ENCODE peak calls at places on chromosomes 3 and 15, in eight cellular contexts. S is mammary epithelial cell, M is IMR-90, B is heart right ventricle, V is body of pancreas, Y is fibroblast of pulmonary artery, C is sigmoid colon, E is uterus. G is an unnamed sample.

GRCh38 chr3:112640333-112640863 is 545 bp downstream of the CCDC80 start:
- DNase-seq in M (peak), B (no peak), V (no peak), E (peak), C (peak), Y (peak), S (no peak), G (no peak)

GRCh38 chr3:97712919-97713318 is 51.6 kb upstream of the ARL6 start:
- DNase-seq in B (no peak), C (no peak), V (no peak), S (no peak), M (no peak), Y (no peak), E (no peak), G (no peak)

GRCh38 chr15:90851945-90852344 is 16.4 kb upstream of the FURIN start:
- DNase-seq in C (no peak), Y (no peak), V (no peak), S (no peak), B (no peak), M (no peak), E (no peak), G (no peak)

GRCh38 chr3:188169826-188170455 is 16.0 kb downstream of the LPP start:
- DNase-seq in V (no peak), Y (peak), S (no peak), M (no peak), B (no peak), E (peak), C (peak), G (no peak)

GRCh38 chr3:31105011-31105410 is 210.6 kb upstream of the GADL1 start:
- DNase-seq in E (no peak), B (no peak), Y (no peak), V (no peak), M (no peak), C (no peak), S (peak), G (no peak)

GRCh38 chr3:138941259-138941885 is 5.6 kb downstream of the FOXL2 start:
- DNase-seq in M (peak), S (no peak), V (no peak), Y (peak), E (no peak), C (no peak), B (no peak), G (no peak)

GRCh38 chr15:62972814-62973213 is 69.7 kb upstream of the TPM1 start:
- DNase-seq in V (no peak), M (peak), E (no peak), B (no peak), Y (peak), C (no peak), S (peak), G (no peak)

GRCh38 chr15:43105077-43105769 is 615 bp downstream of the UBR1 start:
- DNase-seq in S (peak), Y (peak), E (no peak), V (peak), B (no peak), M (peak), C (no peak), G (no peak)

GRCh38 chr3:73801444-73801843 is 176.7 kb upstream of the PDZRN3 start:
- DNase-seq in M (peak), C (no peak), Y (no peak), E (no peak), S (no peak), B (no peak), V (no peak), G (no peak)

GRCh38 chr3:189584609-189585008 is 46.6 kb upstream of the TP63 start:
- DNase-seq in V (no peak), Y (no peak), S (peak), C (no peak), M (no peak), E (no peak), B (no peak), G (no peak)

GRCh38 chr15:70271422-70272088 is 173.8 kb upstream of the TLE3 start:
- DNase-seq in M (peak), C (peak), S (peak), B (no peak), E (no peak), V (no peak), Y (peak), G (peak)

GRCh38 chr3:140922634-140923033 is 19.0 kb upstream of the SLC25A36 start:
- DNase-seq in E (no peak), Y (peak), B (no peak), C (no peak), V (no peak), S (no peak), M (peak), G (no peak)

GRCh38 chr15:67048281-67049279 is 16.8 kb upstream of the SMAD3 start:
- DNase-seq in E (peak), B (no peak), Y (peak), M (peak), S (peak), V (peak), C (peak), G (peak)

GRCh38 chr15:88385078-88385700 is 82.0 kb downstream of the MRPL46 start:
- DNase-seq in S (peak), C (no peak), M (peak), B (no peak), V (no peak), Y (no peak), E (no peak), G (no peak)

GRCh38 chr3:100603449-100603848 is 6.0 kb upstream of the ADGRG7 start:
- DNase-seq in S (peak), C (no peak), M (peak), V (no peak), E (no peak), B (no peak), Y (peak), G (no peak)

GRCh38 chr15:47203993-47204392 is 513.3 kb upstream of the SEMA6D start:
- DNase-seq in E (no peak), V (no peak), M (no peak), S (no peak), B (no peak), C (no peak), Y (no peak), G (no peak)

GRCh38 chr3:157248590-157249425 is 88.9 kb upstream of the CCNL1 start:
- DNase-seq in B (peak), V (peak), E (no peak), S (peak), Y (peak), C (no peak), M (peak), G (peak)

GRCh38 chr3:34183581-34184313 is 385.3 kb downstream of the PDCD6IP start:
- DNase-seq in V (no peak), E (no peak), C (no peak), S (no peak), Y (no peak), M (no peak), B (no peak), G (no peak)

GRCh38 chr3:157369712-157370447 is 66.8 kb upstream of the PTX3 start:
- DNase-seq in V (peak), C (no peak), M (no peak), S (no peak), E (no peak), B (no peak), Y (peak), G (peak)

GRCh38 chr3:100041328-100041749 is 73.0 kb downstream of the FILIP1L start:
- DNase-seq in M (peak), V (no peak), S (peak), E (no peak), B (no peak), C (no peak), Y (peak), G (peak)

GRCh38 chr3:58175429-58176184 is 35.2 kb downstream of the DNASE1L3 start:
- DNase-seq in B (no peak), Y (peak), S (no peak), V (peak), E (no peak), M (peak), C (peak), G (no peak)

GRCh38 chr3:114356084-114357009 is 62.5 kb downstream of the TIGIT start:
- DNase-seq in S (no peak), M (no peak), V (no peak), E (no peak), C (no peak), B (no peak), Y (no peak), G (no peak)

GRCh38 chr15:66764067-66764428 is 62.0 kb downstream of the SMAD6 start:
- DNase-seq in B (no peak), Y (no peak), V (no peak), E (no peak), S (no peak), M (no peak), C (no peak), G (no peak)

GRCh38 chr3:165817160-165817709 is 20.0 kb downstream of the BCHE start:
- DNase-seq in B (no peak), V (no peak), E (no peak), C (no peak), S (no peak), M (no peak), Y (peak), G (no peak)

GRCh38 chr3:104594491-104594890 is 772.2 kb upstream of the ALCAM start:
- DNase-seq in S (no peak), M (no peak), C (no peak), Y (no peak), E (no peak), V (no peak), B (no peak), G (no peak)

GRCh38 chr3:104598848-104599501 is 767.7 kb upstream of the ALCAM start:
- DNase-seq in B (no peak), E (no peak), V (peak), C (no peak), Y (no peak), M (no peak), S (peak), G (no peak)

GRCh38 chr3:104596054-104596453 is 770.7 kb upstream of the ALCAM start:
- DNase-seq in Y (no peak), V (no peak), C (no peak), B (no peak), E (no peak), M (peak), S (no peak), G (no peak)

GRCh38 chr3:104596551-104596950 is 770.2 kb upstream of the ALCAM start:
- DNase-seq in C (no peak), B (no peak), Y (peak), S (peak), M (peak), V (no peak), E (no peak), G (no peak)
- TF ChIP-seq CTCF in C (no peak), B (peak), Y (peak), S (peak), M (peak), V (no peak), E (no peak), G (peak)

GRCh38 chr3:13014755-13015285 is 58.4 kb downstream of the IQSEC1 start:
- DNase-seq in C (peak), E (no peak), B (no peak), M (no peak), S (no peak), V (no peak), Y (no peak), G (no peak)
- H3K4me3 ChIP-seq in C (peak), E (no peak), B (no peak), M (no peak), S (no peak), V (no peak), Y (no peak), G (no peak)

GRCh38 chr3:159763466-159764210 is 225.0 kb upstream of the IL12A start:
- DNase-seq in C (peak), M (peak), E (peak), V (peak), B (peak), S (peak), Y (peak), G (no peak)
- TF ChIP-seq CTCF in C (peak), M (no peak), E (peak), V (peak), B (peak), S (no peak), Y (no peak), G (no peak)

GRCh38 chr15:98884894-98885293 is 122.7 kb downstream of the PGPEP1L start:
- DNase-seq in B (no peak), M (no peak), S (no peak), E (no peak), V (no peak), Y (no peak), C (no peak), G (no peak)
- H3K4me3 ChIP-seq in B (no peak), M (no peak), S (no peak), E (no peak), V (no peak), Y (no peak), C (no peak), G (no peak)

DNA sequence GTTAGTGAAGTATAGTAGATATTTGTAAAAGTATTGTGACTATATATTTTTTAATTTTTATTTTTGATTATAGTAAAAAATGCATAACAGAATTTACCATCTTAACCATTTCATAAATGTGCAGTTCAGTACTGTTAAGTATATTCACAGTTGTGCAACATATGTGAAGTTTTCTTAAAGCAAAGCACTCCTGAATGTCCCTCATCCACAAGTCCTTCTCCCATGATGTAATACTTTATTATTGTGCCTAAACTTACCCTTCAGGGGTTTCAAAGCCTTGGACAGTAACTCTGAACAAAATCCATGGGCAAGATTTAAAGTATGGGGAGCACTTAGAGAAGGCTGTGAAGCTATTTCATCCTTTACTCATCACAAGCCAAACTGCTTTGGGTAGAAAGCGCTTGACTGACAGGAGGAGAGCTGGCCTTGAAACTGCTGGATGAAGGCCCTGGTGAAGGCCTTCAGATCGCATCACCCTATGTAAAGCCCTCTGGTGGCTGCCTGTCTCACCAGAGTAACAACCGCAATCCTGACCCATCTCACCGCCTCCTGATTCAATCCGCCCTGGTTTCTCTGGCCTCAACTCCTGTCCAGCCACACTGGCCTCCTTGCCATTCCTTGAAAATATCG is 28.0 kb downstream of the LSM3 start:
- DNase-seq in C (no peak), V (no peak), Y (no peak), S (no peak), M (no peak), B (no peak), E (no peak), G (no peak)
- TF ChIP-seq CTCF in C (no peak), V (no peak), Y (no peak), S (no peak), M (no peak), B (no peak), E (no peak), G (no peak)

DNA sequence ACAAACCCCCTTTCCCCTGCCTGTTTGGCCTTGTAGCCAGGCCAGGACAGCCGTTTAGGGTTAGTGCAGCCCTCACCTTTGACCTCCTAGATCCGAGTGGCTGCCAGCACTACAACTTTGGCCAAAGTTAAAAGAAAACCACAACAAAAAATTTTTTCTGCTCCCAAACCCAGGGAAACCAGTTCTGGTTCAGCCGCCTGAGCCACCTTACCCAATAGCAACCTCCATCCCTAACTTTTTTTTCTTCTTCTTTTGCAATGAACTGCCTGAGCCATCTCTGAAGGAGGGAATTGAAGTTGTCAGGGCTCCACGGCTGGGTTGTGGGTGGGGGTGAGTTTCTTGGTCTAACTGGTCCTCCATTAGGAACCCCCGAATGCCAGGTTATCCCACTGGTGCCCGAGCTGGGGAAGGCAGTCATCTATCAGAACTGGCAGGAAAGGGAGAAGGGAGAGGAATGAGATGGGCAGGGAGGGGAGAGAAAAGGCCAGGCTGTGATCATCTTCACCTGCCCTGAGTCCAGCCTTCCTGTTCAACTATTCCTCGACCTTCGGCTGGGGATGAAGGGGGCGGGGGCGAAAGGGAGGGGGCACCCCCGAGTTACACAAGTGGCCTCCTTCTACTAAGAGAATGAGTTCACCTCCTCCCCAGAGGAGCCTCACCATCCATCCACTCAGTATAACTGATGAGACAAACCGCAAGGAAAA is 6.2 kb upstream of the NR2F2 start:
- DNase-seq in V (no peak), M (peak), C (peak), Y (peak), S (no peak), E (peak), B (no peak), G (no peak)
- H3K4me3 ChIP-seq in V (no peak), M (peak), C (peak), Y (peak), S (no peak), E (peak), B (no peak), G (no peak)

G was measured in retinal pigment epithelial cell.